ENCODE peak calls at places on chromosomes 13 and 19, in five cellular contexts. One of them, this sample, is unnamed.

GRCh38 chr13:20489185-20489820 is 36.4 kb downstream of the CRYL1 start:
- ATAC-seq in HepG2: no peak
- ATAC-seq in activated T-cell treated with anti-CD3 and anti-CD28 coated beads, Interleukin-2, amount 50 U/mL, for 72 hours: peak
- ATAC-seq in A549: no peak
- ATAC-seq in upper lobe of right lung: no peak
- ATAC-seq in this sample: no peak

GRCh38 chr19:49920624-49921363 is 8.2 kb upstream of the ATF5 start:
- ATAC-seq in A549: no peak
- ATAC-seq in upper lobe of right lung: no peak
- ATAC-seq in activated T-cell treated with anti-CD3 and anti-CD28 coated beads, Interleukin-2, amount 50 U/mL, for 72 hours: no peak
- ATAC-seq in HepG2: no peak
- ATAC-seq in this sample: no peak

GRCh38 chr13:110382229-110382628 is 75.1 kb downstream of the COL4A2 start:
- ATAC-seq in activated T-cell treated with anti-CD3 and anti-CD28 coated beads, Interleukin-2, amount 50 U/mL, for 72 hours: peak
- ATAC-seq in HepG2: no peak
- ATAC-seq in A549: peak
- ATAC-seq in upper lobe of right lung: no peak
- ATAC-seq in this sample: no peak

GRCh38 chr13:22744688-22745452 is 435.9 kb upstream of the SGCG start:
- ATAC-seq in HepG2: peak
- ATAC-seq in activated T-cell treated with anti-CD3 and anti-CD28 coated beads, Interleukin-2, amount 50 U/mL, for 72 hours: no peak
- ATAC-seq in A549: peak
- ATAC-seq in upper lobe of right lung: no peak
- ATAC-seq in this sample: no peak

GRCh38 chr19:9151367-9151766 is 11.2 kb downstream of the ZNF317 start:
- ATAC-seq in upper lobe of right lung: no peak
- ATAC-seq in HepG2: no peak
- ATAC-seq in A549: no peak
- ATAC-seq in activated T-cell treated with anti-CD3 and anti-CD28 coated beads, Interleukin-2, amount 50 U/mL, for 72 hours: peak
- ATAC-seq in this sample: no peak

GRCh38 chr13:40648841-40649240 is 17.6 kb downstream of the FOXO1 start:
- ATAC-seq in A549: no peak
- ATAC-seq in HepG2: no peak
- ATAC-seq in activated T-cell treated with anti-CD3 and anti-CD28 coated beads, Interleukin-2, amount 50 U/mL, for 72 hours: no peak
- ATAC-seq in upper lobe of right lung: no peak
- ATAC-seq in this sample: peak

GRCh38 chr13:110411316-110412105 is 104.4 kb downstream of the COL4A2 start:
- ATAC-seq in activated T-cell treated with anti-CD3 and anti-CD28 coated beads, Interleukin-2, amount 50 U/mL, for 72 hours: peak
- ATAC-seq in HepG2: no peak
- ATAC-seq in A549: peak
- ATAC-seq in upper lobe of right lung: no peak
- ATAC-seq in this sample: peak

GRCh38 chr13:48723168-48723567 is 69.4 kb downstream of the CYSLTR2 start:
- ATAC-seq in activated T-cell treated with anti-CD3 and anti-CD28 coated beads, Interleukin-2, amount 50 U/mL, for 72 hours: no peak
- ATAC-seq in A549: no peak
- ATAC-seq in upper lobe of right lung: no peak
- ATAC-seq in HepG2: no peak
- ATAC-seq in this sample: no peak

GRCh38 chr19:39304185-39304513 is 7.9 kb downstream of the IFNL1 start:
- ATAC-seq in activated T-cell treated with anti-CD3 and anti-CD28 coated beads, Interleukin-2, amount 50 U/mL, for 72 hours: no peak
- ATAC-seq in upper lobe of right lung: no peak
- ATAC-seq in HepG2: no peak
- ATAC-seq in A549: no peak
- ATAC-seq in this sample: no peak

GRCh38 chr19:22622901-22623840 is 11.0 kb upstream of the ZNF492 start:
- ATAC-seq in upper lobe of right lung: peak
- ATAC-seq in HepG2: no peak
- ATAC-seq in A549: no peak
- ATAC-seq in activated T-cell treated with anti-CD3 and anti-CD28 coated beads, Interleukin-2, amount 50 U/mL, for 72 hours: no peak
- ATAC-seq in this sample: peak

GRCh38 chr13:79779761-79780160 is 298.8 kb downstream of the NDFIP2 start:
- ATAC-seq in activated T-cell treated with anti-CD3 and anti-CD28 coated beads, Interleukin-2, amount 50 U/mL, for 72 hours: no peak
- ATAC-seq in A549: peak
- ATAC-seq in HepG2: no peak
- ATAC-seq in upper lobe of right lung: peak
- ATAC-seq in this sample: peak

GRCh38 chr19:6279620-6279930 is 200 bp downstream of the MLLT1 start:
- ATAC-seq in upper lobe of right lung: no peak
- ATAC-seq in A549: peak
- ATAC-seq in HepG2: no peak
- ATAC-seq in activated T-cell treated with anti-CD3 and anti-CD28 coated beads, Interleukin-2, amount 50 U/mL, for 72 hours: peak
- ATAC-seq in this sample: no peak

GRCh38 chr13:66926851-66927524 is 303.1 kb downstream of the PCDH9 start:
- ATAC-seq in activated T-cell treated with anti-CD3 and anti-CD28 coated beads, Interleukin-2, amount 50 U/mL, for 72 hours: no peak
- ATAC-seq in upper lobe of right lung: no peak
- ATAC-seq in HepG2: no peak
- ATAC-seq in A549: no peak
- ATAC-seq in this sample: no peak

GRCh38 chr13:48401480-48401879 is 11.4 kb downstream of the LPAR6 start:
- ATAC-seq in A549: no peak
- ATAC-seq in upper lobe of right lung: no peak
- ATAC-seq in HepG2: no peak
- ATAC-seq in activated T-cell treated with anti-CD3 and anti-CD28 coated beads, Interleukin-2, amount 50 U/mL, for 72 hours: no peak
- ATAC-seq in this sample: no peak

GRCh38 chr13:99215466-99215865 is 14.8 kb downstream of the UBAC2 start:
- ATAC-seq in HepG2: no peak
- ATAC-seq in A549: no peak
- ATAC-seq in upper lobe of right lung: peak
- ATAC-seq in activated T-cell treated with anti-CD3 and anti-CD28 coated beads, Interleukin-2, amount 50 U/mL, for 72 hours: peak
- ATAC-seq in this sample: no peak

GRCh38 chr19:46279177-46279576 is 17.7 kb upstream of the HIF3A start:
- ATAC-seq in activated T-cell treated with anti-CD3 and anti-CD28 coated beads, Interleukin-2, amount 50 U/mL, for 72 hours: no peak
- ATAC-seq in A549: no peak
- ATAC-seq in upper lobe of right lung: no peak
- ATAC-seq in HepG2: no peak
- ATAC-seq in this sample: no peak

GRCh38 chr19:2235396-2236284 is 489 bp downstream of the PLEKHJ1 start:
- ATAC-seq in HepG2: peak
- ATAC-seq in upper lobe of right lung: peak
- ATAC-seq in A549: peak
- ATAC-seq in activated T-cell treated with anti-CD3 and anti-CD28 coated beads, Interleukin-2, amount 50 U/mL, for 72 hours: peak
- ATAC-seq in this sample: peak

GRCh38 chr13:79775830-79776229 is 294.9 kb downstream of the NDFIP2 start:
- ATAC-seq in activated T-cell treated with anti-CD3 and anti-CD28 coated beads, Interleukin-2, amount 50 U/mL, for 72 hours: no peak
- ATAC-seq in upper lobe of right lung: peak
- ATAC-seq in HepG2: peak
- ATAC-seq in A549: no peak
- ATAC-seq in this sample: peak

GRCh38 chr13:21616880-21617279 is 12.9 kb upstream of the MICU2 start:
- ATAC-seq in upper lobe of right lung: no peak
- ATAC-seq in A549: no peak
- ATAC-seq in HepG2: peak
- ATAC-seq in activated T-cell treated with anti-CD3 and anti-CD28 coated beads, Interleukin-2, amount 50 U/mL, for 72 hours: no peak
- ATAC-seq in this sample: no peak

GRCh38 chr13:113151745-113152707 is 6.4 kb upstream of the PROZ start:
- ATAC-seq in A549: no peak
- ATAC-seq in HepG2: peak
- ATAC-seq in upper lobe of right lung: no peak
- ATAC-seq in activated T-cell treated with anti-CD3 and anti-CD28 coated beads, Interleukin-2, amount 50 U/mL, for 72 hours: peak
- ATAC-seq in this sample: no peak

GRCh38 chr13:46197299-46197975 is 14.3 kb upstream of the LRRC63 start:
- ATAC-seq in activated T-cell treated with anti-CD3 and anti-CD28 coated beads, Interleukin-2, amount 50 U/mL, for 72 hours: no peak
- ATAC-seq in A549: no peak
- ATAC-seq in HepG2: no peak
- ATAC-seq in upper lobe of right lung: no peak
- ATAC-seq in this sample: no peak

GRCh38 chr19:10661946-10662345 is 7.8 kb downstream of the ILF3 start:
- ATAC-seq in upper lobe of right lung: peak
- ATAC-seq in activated T-cell treated with anti-CD3 and anti-CD28 coated beads, Interleukin-2, amount 50 U/mL, for 72 hours: no peak
- ATAC-seq in A549: no peak
- ATAC-seq in HepG2: no peak
- ATAC-seq in this sample: no peak

GRCh38 chr19:32363175-32363574 is 17.8 kb downstream of the ZNF507 start:
- ATAC-seq in HepG2: peak
- ATAC-seq in upper lobe of right lung: peak
- ATAC-seq in activated T-cell treated with anti-CD3 and anti-CD28 coated beads, Interleukin-2, amount 50 U/mL, for 72 hours: no peak
- ATAC-seq in A549: peak
- ATAC-seq in this sample: no peak

GRCh38 chr19:41546386-41546789 is 29.6 kb upstream of the CEACAM21 start:
- ATAC-seq in A549: no peak
- ATAC-seq in HepG2: no peak
- ATAC-seq in activated T-cell treated with anti-CD3 and anti-CD28 coated beads, Interleukin-2, amount 50 U/mL, for 72 hours: peak
- ATAC-seq in upper lobe of right lung: peak
- ATAC-seq in this sample: no peak

GRCh38 chr13:28744091-28744536 is 25.3 kb upstream of the SLC46A3 start:
- ATAC-seq in activated T-cell treated with anti-CD3 and anti-CD28 coated beads, Interleukin-2, amount 50 U/mL, for 72 hours: no peak
- ATAC-seq in A549: no peak
- ATAC-seq in upper lobe of right lung: peak
- ATAC-seq in HepG2: no peak
- ATAC-seq in this sample: peak

GRCh38 chr13:102729560-102730275 is 34.9 kb upstream of the METTL21C start:
- ATAC-seq in HepG2: no peak
- ATAC-seq in A549: peak
- ATAC-seq in activated T-cell treated with anti-CD3 and anti-CD28 coated beads, Interleukin-2, amount 50 U/mL, for 72 hours: peak
- ATAC-seq in upper lobe of right lung: no peak
- ATAC-seq in this sample: peak

GRCh38 chr19:8352134-8352827 is 9.2 kb upstream of the KANK3 start:
- ATAC-seq in activated T-cell treated with anti-CD3 and anti-CD28 coated beads, Interleukin-2, amount 50 U/mL, for 72 hours: no peak
- ATAC-seq in upper lobe of right lung: peak
- ATAC-seq in HepG2: no peak
- ATAC-seq in A549: no peak
- ATAC-seq in this sample: peak

GRCh38 chr13:39952244-39953233 is 297.1 kb downstream of the COG6 start:
- ATAC-seq in A549: no peak
- ATAC-seq in HepG2: no peak
- ATAC-seq in activated T-cell treated with anti-CD3 and anti-CD28 coated beads, Interleukin-2, amount 50 U/mL, for 72 hours: no peak
- ATAC-seq in upper lobe of right lung: peak
- ATAC-seq in this sample: peak

GRCh38 chr19:15532779-15533521 is 24.6 kb downstream of the CYP4F22 start:
- ATAC-seq in A549: peak
- ATAC-seq in activated T-cell treated with anti-CD3 and anti-CD28 coated beads, Interleukin-2, amount 50 U/mL, for 72 hours: peak
- ATAC-seq in upper lobe of right lung: peak
- ATAC-seq in HepG2: peak
- ATAC-seq in this sample: no peak

GRCh38 chr13:32902898-32903297 is 113.3 kb upstream of the KL start:
- ATAC-seq in activated T-cell treated with anti-CD3 and anti-CD28 coated beads, Interleukin-2, amount 50 U/mL, for 72 hours: no peak
- ATAC-seq in upper lobe of right lung: peak
- ATAC-seq in HepG2: no peak
- ATAC-seq in A549: no peak
- ATAC-seq in this sample: no peak

GRCh38 chr19:3670258-3670795 is 29.9 kb downstream of the PIP5K1C start:
- ATAC-seq in A549: peak
- ATAC-seq in activated T-cell treated with anti-CD3 and anti-CD28 coated beads, Interleukin-2, amount 50 U/mL, for 72 hours: no peak
- ATAC-seq in HepG2: no peak
- ATAC-seq in upper lobe of right lung: peak
- ATAC-seq in this sample: no peak

This sample was measured in SK-N-SH treated with all-trans-retinoic acid at 6 μM for 48 hours.